ENCODE peak calls at places on chromosome 9, in six cellular contexts. One of them, this sample, is unnamed. For H3K36me3, the result is how much of the 10 kb centered on the place peaks cover.

GRCh38 chr9:126503333-126504085 is 110.2 kb upstream of the LMX1B start:
- DNase-seq in MM.1S: no peak
- DNase-seq in mucosa of descending colon: no peak
- DNase-seq in PC-3: no peak
- DNase-seq in uterus: no peak
- DNase-seq in fibroblast of lung: no peak
- DNase-seq in this sample: no peak

GRCh38 chr9:103186959-103187358 is 191.8 kb downstream of the CYLC2 start:
- DNase-seq in fibroblast of lung: no peak
- DNase-seq in uterus: no peak
- DNase-seq in MM.1S: no peak
- DNase-seq in PC-3: no peak
- DNase-seq in mucosa of descending colon: no peak
- DNase-seq in this sample: no peak

GRCh38 chr9:23538060-23538387 is 288.0 kb downstream of the ELAVL2 start:
- DNase-seq in fibroblast of lung: no peak
- DNase-seq in PC-3: no peak
- DNase-seq in uterus: no peak
- DNase-seq in mucosa of descending colon: no peak
- DNase-seq in MM.1S: no peak
- DNase-seq in this sample: no peak

GRCh38 chr9:76773051-76773450 is 8.8 kb downstream of the PCA3 start:
- DNase-seq in PC-3: no peak
- DNase-seq in fibroblast of lung: peak
- DNase-seq in MM.1S: no peak
- DNase-seq in mucosa of descending colon: no peak
- DNase-seq in uterus: no peak
- DNase-seq in this sample: no peak

GRCh38 chr9:89696780-89697179 is 92.0 kb downstream of the GADD45G start:
- DNase-seq in uterus: no peak
- DNase-seq in PC-3: no peak
- DNase-seq in mucosa of descending colon: no peak
- DNase-seq in MM.1S: no peak
- DNase-seq in fibroblast of lung: no peak
- DNase-seq in this sample: no peak

GRCh38 chr9:112069318-112070169 is 105.6 kb downstream of the SUSD1 start:
- DNase-seq in uterus: no peak
- DNase-seq in PC-3: peak
- DNase-seq in mucosa of descending colon: no peak
- DNase-seq in MM.1S: no peak
- DNase-seq in fibroblast of lung: no peak
- DNase-seq in this sample: no peak

GRCh38 chr9:6068983-6069382 is 53.6 kb upstream of the RANBP6 start:
- DNase-seq in mucosa of descending colon: no peak
- DNase-seq in fibroblast of lung: no peak
- DNase-seq in PC-3: no peak
- DNase-seq in uterus: no peak
- DNase-seq in MM.1S: peak
- DNase-seq in this sample: no peak

GRCh38 chr9:530681-531080 is 310.8 kb upstream of the DMRT1 start:
- DNase-seq in MM.1S: no peak
- DNase-seq in fibroblast of lung: no peak
- DNase-seq in uterus: no peak
- DNase-seq in mucosa of descending colon: no peak
- DNase-seq in PC-3: peak
- DNase-seq in this sample: peak

GRCh38 chr9:93114169-93114983 is 18.4 kb downstream of the CARD19 start:
- DNase-seq in fibroblast of lung: no peak
- DNase-seq in PC-3: no peak
- DNase-seq in MM.1S: no peak
- DNase-seq in mucosa of descending colon: peak
- DNase-seq in uterus: peak
- DNase-seq in this sample: no peak

GRCh38 chr9:16029056-16029615 is 476.3 kb downstream of the CCDC171 start:
- DNase-seq in mucosa of descending colon: no peak
- DNase-seq in PC-3: peak
- DNase-seq in MM.1S: no peak
- DNase-seq in uterus: no peak
- DNase-seq in fibroblast of lung: peak
- DNase-seq in this sample: no peak

DNA sequence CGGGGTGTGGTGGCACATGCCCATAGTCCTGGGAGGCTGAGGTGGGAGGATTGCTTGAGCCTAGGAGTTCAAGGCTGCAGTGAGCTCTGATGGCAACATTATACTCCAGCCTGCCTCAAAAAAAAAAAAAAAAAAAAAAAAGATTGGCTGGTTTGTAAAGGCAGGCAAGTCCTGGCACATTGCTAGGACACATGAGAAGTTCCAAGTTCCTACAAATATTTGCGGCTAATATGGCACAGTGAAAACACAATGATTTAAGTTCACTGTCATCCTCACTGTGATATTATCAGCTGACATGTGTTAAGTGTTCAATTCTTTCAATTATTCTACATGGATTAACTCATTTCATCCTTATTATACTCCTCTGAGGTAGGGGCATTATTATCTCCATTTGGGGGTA is 20.1 kb downstream of the TMEM268 start:
- DNase-seq in mucosa of descending colon: no peak
- DNase-seq in MM.1S: no peak
- DNase-seq in PC-3: no peak
- DNase-seq in fibroblast of lung: no peak
- DNase-seq in uterus: no peak
- DNase-seq in this sample: peak
- H3K36me3 ChIP-seq in mucosa of descending colon: under half
- H3K36me3 ChIP-seq in MM.1S: under half
- H3K36me3 ChIP-seq in PC-3: under half
- H3K36me3 ChIP-seq in fibroblast of lung: under half
- H3K36me3 ChIP-seq in uterus: under half
- H3K36me3 ChIP-seq in this sample: under half

DNA sequence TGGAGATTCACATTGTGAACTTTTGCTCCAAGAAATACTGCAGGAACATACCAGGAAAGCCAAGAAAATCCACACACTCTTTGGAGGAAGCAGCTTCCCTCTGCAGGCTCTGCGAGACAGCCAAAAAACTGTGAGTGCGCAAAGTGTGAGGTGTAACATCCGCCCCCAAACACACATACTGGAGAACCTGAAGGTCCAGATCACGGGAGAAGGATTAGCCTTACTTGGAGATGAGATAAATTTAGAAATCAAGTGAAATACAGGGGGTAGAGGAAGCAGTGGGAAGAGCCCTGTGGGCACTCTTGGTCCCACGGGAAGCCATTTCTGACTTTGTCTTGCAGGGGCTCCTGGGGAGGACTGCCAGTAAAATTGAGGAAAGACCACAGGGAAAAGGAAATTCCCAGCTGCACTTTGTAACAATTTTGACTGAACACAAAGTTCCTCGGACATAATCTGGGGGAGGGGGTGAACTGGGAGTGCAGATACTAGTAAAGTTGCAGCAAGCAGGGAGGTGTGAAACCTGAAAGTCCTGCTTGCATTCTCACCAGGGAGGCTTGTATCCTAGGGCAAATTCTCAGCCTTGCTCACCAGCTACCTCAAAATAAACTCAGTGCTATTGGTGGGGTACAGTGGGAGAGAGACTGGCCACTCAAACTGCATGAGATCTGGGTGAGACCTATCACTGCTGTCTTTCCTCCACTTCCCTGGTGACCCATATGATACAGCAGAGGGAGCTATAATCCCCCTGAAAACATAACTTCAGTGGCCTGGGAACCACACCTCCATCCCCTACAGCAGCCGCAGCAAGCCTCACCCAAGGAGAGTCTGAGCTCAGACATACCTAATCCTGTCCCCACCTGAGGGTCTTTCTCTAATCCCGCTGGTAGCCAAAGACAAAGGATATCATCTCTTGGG is 109.1 kb downstream of the ALDH1A1 start:
- DNase-seq in MM.1S: peak
- DNase-seq in PC-3: no peak
- DNase-seq in mucosa of descending colon: no peak
- DNase-seq in uterus: no peak
- DNase-seq in fibroblast of lung: no peak
- DNase-seq in this sample: peak
- TF ChIP-seq CTCF in MM.1S: peak
- TF ChIP-seq CTCF in PC-3: peak
- TF ChIP-seq CTCF in mucosa of descending colon: no peak
- TF ChIP-seq CTCF in uterus: no peak
- TF ChIP-seq CTCF in fibroblast of lung: no peak
- TF ChIP-seq CTCF in this sample: no peak

GRCh38 chr9:127738666-127739065 is 3.6 kb upstream of the TOR2A start:
- DNase-seq in MM.1S: no peak
- DNase-seq in PC-3: no peak
- DNase-seq in uterus: no peak
- DNase-seq in mucosa of descending colon: no peak
- DNase-seq in fibroblast of lung: no peak
- DNase-seq in this sample: no peak

GRCh38 chr9:127741831-127742434 is 6.8 kb upstream of the TOR2A start:
- DNase-seq in mucosa of descending colon: peak
- DNase-seq in fibroblast of lung: peak
- DNase-seq in PC-3: no peak
- DNase-seq in MM.1S: no peak
- DNase-seq in uterus: peak
- DNase-seq in this sample: peak

GRCh38 chr9:127744407-127745110 is 9.5 kb upstream of the TOR2A start:
- DNase-seq in PC-3: no peak
- DNase-seq in fibroblast of lung: no peak
- DNase-seq in MM.1S: no peak
- DNase-seq in mucosa of descending colon: no peak
- DNase-seq in uterus: no peak
- DNase-seq in this sample: no peak

GRCh38 chr9:127739614-127740322 is 4.7 kb upstream of the TOR2A start:
- DNase-seq in PC-3: no peak
- DNase-seq in MM.1S: no peak
- DNase-seq in uterus: peak
- DNase-seq in fibroblast of lung: no peak
- DNase-seq in mucosa of descending colon: no peak
- DNase-seq in this sample: peak

GRCh38 chr9:127742435-127743088 is 7.5 kb upstream of the TOR2A start:
- DNase-seq in PC-3: no peak
- DNase-seq in uterus: peak
- DNase-seq in MM.1S: no peak
- DNase-seq in mucosa of descending colon: no peak
- DNase-seq in fibroblast of lung: peak
- DNase-seq in this sample: peak
- H3K4me3 ChIP-seq in PC-3: no peak
- H3K4me3 ChIP-seq in uterus: no peak
- H3K4me3 ChIP-seq in MM.1S: no peak
- H3K4me3 ChIP-seq in mucosa of descending colon: no peak
- H3K4me3 ChIP-seq in fibroblast of lung: no peak
- H3K4me3 ChIP-seq in this sample: no peak

DNA sequence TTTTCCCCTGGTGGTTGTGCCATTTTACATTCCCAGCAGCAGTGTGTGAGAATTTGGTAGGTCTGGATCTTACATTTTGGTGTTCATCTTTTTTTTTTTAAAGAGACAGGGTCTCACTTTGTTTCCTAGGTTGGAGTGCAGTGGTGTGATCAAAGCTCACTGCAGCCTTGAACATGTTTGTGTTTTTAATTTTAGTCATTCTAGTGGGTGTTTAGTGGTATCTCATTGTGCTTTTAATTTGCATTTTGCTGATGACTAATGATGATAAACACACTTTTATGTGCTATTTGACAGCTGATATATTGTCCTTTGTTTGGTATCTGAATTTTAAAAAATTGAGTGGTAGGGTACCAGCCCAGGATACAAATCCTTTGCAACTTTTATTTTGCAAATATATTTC is 53.4 kb upstream of the POMT1 start:
- DNase-seq in mucosa of descending colon: no peak
- DNase-seq in uterus: no peak
- DNase-seq in MM.1S: no peak
- DNase-seq in PC-3: no peak
- DNase-seq in fibroblast of lung: no peak
- DNase-seq in this sample: peak
- H3K36me3 ChIP-seq in mucosa of descending colon: under half
- H3K36me3 ChIP-seq in uterus: under half
- H3K36me3 ChIP-seq in MM.1S: under half
- H3K36me3 ChIP-seq in PC-3: under half
- H3K36me3 ChIP-seq in fibroblast of lung: under half
- H3K36me3 ChIP-seq in this sample: under half

DNA sequence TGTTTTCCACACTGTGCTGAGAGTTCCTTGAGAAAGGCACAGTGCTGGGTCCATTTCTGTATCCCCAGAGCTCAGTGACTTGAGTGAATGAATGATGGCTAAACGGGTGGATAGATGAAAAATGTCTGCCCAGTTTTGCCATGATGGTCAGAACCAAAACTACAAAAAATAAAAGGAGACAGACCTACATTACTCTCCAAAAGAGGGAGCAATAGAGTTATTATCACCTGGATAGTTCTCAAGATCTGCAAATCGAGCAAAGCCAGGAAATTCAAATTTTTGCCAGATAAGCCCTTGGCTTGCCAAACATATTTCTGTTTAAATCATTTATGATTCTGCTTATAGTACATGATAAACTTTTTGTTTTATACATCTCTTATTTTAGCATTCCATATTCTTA is 214.2 kb upstream of the ZNF462 start:
- DNase-seq in uterus: no peak
- DNase-seq in mucosa of descending colon: no peak
- DNase-seq in PC-3: peak
- DNase-seq in MM.1S: no peak
- DNase-seq in fibroblast of lung: peak
- DNase-seq in this sample: peak
- TF ChIP-seq CTCF in uterus: no peak
- TF ChIP-seq CTCF in mucosa of descending colon: no peak
- TF ChIP-seq CTCF in PC-3: peak
- TF ChIP-seq CTCF in MM.1S: no peak
- TF ChIP-seq CTCF in fibroblast of lung: no peak
- TF ChIP-seq CTCF in this sample: peak

This sample was measured in bronchial epithelial cell.